ENCODE peak calls at places on chromosome 22, in four cellular contexts. One of them, this sample, is unnamed. For H3K4me1, the result is how much of the 10 kb centered on the place peaks cover.

GRCh38 chr22:20428496-20429253 is 8.9 kb downstream of the SCARF2 start:
- DNase-seq in A549: no peak
- DNase-seq in HCT116: no peak
- DNase-seq in SK-N-SH: no peak
- DNase-seq in this sample: no peak

GRCh38 chr22:27662359-27663030 is 139.1 kb downstream of the MN1 start:
- DNase-seq in A549: no peak
- DNase-seq in HCT116: no peak
- DNase-seq in SK-N-SH: peak
- DNase-seq in this sample: no peak

GRCh38 chr22:20834206-20834605 is 24.4 kb downstream of the PI4KA start:
- DNase-seq in SK-N-SH: peak
- DNase-seq in A549: no peak
- DNase-seq in HCT116: no peak
- DNase-seq in this sample: no peak

GRCh38 chr22:17980638-17981051 is 43.7 kb downstream of the MICAL3 start:
- DNase-seq in SK-N-SH: peak
- DNase-seq in HCT116: no peak
- DNase-seq in A549: no peak
- DNase-seq in this sample: no peak

GRCh38 chr22:42279425-42280020 is 9.1 kb upstream of the TCF20 start:
- DNase-seq in HCT116: no peak
- DNase-seq in A549: no peak
- DNase-seq in SK-N-SH: no peak
- DNase-seq in this sample: no peak

GRCh38 chr22:23184764-23185113 is 4.4 kb downstream of the BCR start:
- DNase-seq in A549: no peak
- DNase-seq in HCT116: no peak
- DNase-seq in SK-N-SH: no peak
- DNase-seq in this sample: no peak

GRCh38 chr22:34622602-34623001 is 443.4 kb upstream of the ISX start:
- DNase-seq in HCT116: no peak
- DNase-seq in A549: no peak
- DNase-seq in SK-N-SH: no peak
- DNase-seq in this sample: no peak

GRCh38 chr22:42754658-42755057 is 34.0 kb upstream of the A4GALT start:
- DNase-seq in HCT116: no peak
- DNase-seq in A549: peak
- DNase-seq in SK-N-SH: no peak
- DNase-seq in this sample: no peak

GRCh38 chr22:29798801-29799200 is 31.6 kb downstream of the UQCR10 start:
- DNase-seq in SK-N-SH: no peak
- DNase-seq in HCT116: no peak
- DNase-seq in A549: no peak
- DNase-seq in this sample: no peak

GRCh38 chr22:41022470-41023298 is 69.7 kb upstream of the EP300 start:
- DNase-seq in A549: peak
- DNase-seq in HCT116: peak
- DNase-seq in SK-N-SH: peak
- DNase-seq in this sample: peak

GRCh38 chr22:39526736-39527171 is 5.8 kb downstream of the RPS19BP1 start:
- DNase-seq in HCT116: no peak
- DNase-seq in A549: no peak
- DNase-seq in SK-N-SH: no peak
- DNase-seq in this sample: no peak

GRCh38 chr22:21632237-21632895 is at the start of gene CCDC116:
- DNase-seq in SK-N-SH: peak
- DNase-seq in HCT116: no peak
- DNase-seq in A549: peak
- DNase-seq in this sample: peak

GRCh38 chr22:30298005-30298701 is 8.8 kb upstream of the CASTOR1 start:
- DNase-seq in SK-N-SH: no peak
- DNase-seq in HCT116: no peak
- DNase-seq in A549: no peak
- DNase-seq in this sample: no peak

GRCh38 chr22:41237036-41237706 is 3.6 kb downstream of the CHADL start:
- DNase-seq in A549: no peak
- DNase-seq in HCT116: no peak
- DNase-seq in SK-N-SH: no peak
- DNase-seq in this sample: peak

GRCh38 chr22:28027453-28028448 is 108.7 kb upstream of the PITPNB start:
- DNase-seq in HCT116: no peak
- DNase-seq in SK-N-SH: peak
- DNase-seq in A549: no peak
- DNase-seq in this sample: no peak

GRCh38 chr22:34975721-34976120 is 90.2 kb upstream of the ISX start:
- DNase-seq in A549: peak
- DNase-seq in SK-N-SH: no peak
- DNase-seq in HCT116: no peak
- DNase-seq in this sample: peak

GRCh38 chr22:48870436-48870835 is 957.2 kb downstream of the BRD1 start:
- DNase-seq in A549: no peak
- DNase-seq in SK-N-SH: no peak
- DNase-seq in HCT116: no peak
- DNase-seq in this sample: no peak

GRCh38 chr22:49368976-49369725 is 458.5 kb downstream of the BRD1 start:
- DNase-seq in HCT116: no peak
- DNase-seq in A549: peak
- DNase-seq in SK-N-SH: peak
- DNase-seq in this sample: no peak

GRCh38 chr22:28454431-28455064 is 225.1 kb downstream of the TTC28 start:
- DNase-seq in A549: no peak
- DNase-seq in SK-N-SH: no peak
- DNase-seq in HCT116: no peak
- DNase-seq in this sample: no peak

GRCh38 chr22:25067851-25068421 is 115.4 kb downstream of the KIAA1671 start:
- DNase-seq in A549: no peak
- DNase-seq in HCT116: no peak
- DNase-seq in SK-N-SH: peak
- DNase-seq in this sample: no peak

GRCh38 chr22:19970479-19971275 is 29.1 kb upstream of the TXNRD2 start:
- DNase-seq in SK-N-SH: peak
- DNase-seq in A549: peak
- DNase-seq in HCT116: no peak
- DNase-seq in this sample: peak

GRCh38 chr22:35910013-35910860 is 118.4 kb downstream of the RBFOX2 start:
- DNase-seq in HCT116: no peak
- DNase-seq in SK-N-SH: no peak
- DNase-seq in A549: no peak
- DNase-seq in this sample: no peak

GRCh38 chr22:41052661-41053490 is 39.5 kb upstream of the EP300 start:
- DNase-seq in A549: no peak
- DNase-seq in SK-N-SH: no peak
- DNase-seq in HCT116: no peak
- DNase-seq in this sample: no peak

GRCh38 chr22:27113211-27114030 is 456.0 kb downstream of the MIAT start:
- DNase-seq in A549: peak
- DNase-seq in SK-N-SH: no peak
- DNase-seq in HCT116: peak
- DNase-seq in this sample: no peak

GRCh38 chr22:28759861-28760560 is 12.5 kb upstream of the CCDC117 start:
- DNase-seq in A549: peak
- DNase-seq in SK-N-SH: no peak
- DNase-seq in HCT116: no peak
- DNase-seq in this sample: peak

GRCh38 chr22:33013531-33014162 is 44.5 kb downstream of the SYN3 start:
- DNase-seq in A549: no peak
- DNase-seq in SK-N-SH: no peak
- DNase-seq in HCT116: no peak
- DNase-seq in this sample: no peak

GRCh38 chr22:41971431-41971830 is 2.2 kb downstream of the SEPTIN3 start:
- DNase-seq in SK-N-SH: no peak
- DNase-seq in HCT116: no peak
- DNase-seq in A549: no peak
- DNase-seq in this sample: no peak

GRCh38 chr22:48750282-48750681 is 1077.4 kb downstream of the BRD1 start:
- DNase-seq in A549: no peak
- DNase-seq in HCT116: no peak
- DNase-seq in SK-N-SH: no peak
- DNase-seq in this sample: no peak

GRCh38 chr22:23072911-23073491 is 2.7 kb downstream of the GNAZ start:
- DNase-seq in A549: no peak
- DNase-seq in SK-N-SH: no peak
- DNase-seq in HCT116: no peak
- DNase-seq in this sample: peak

GRCh38 chr22:49960967-49961600 is 512 bp downstream of the PIM3 start:
- DNase-seq in HCT116: no peak
- DNase-seq in SK-N-SH: peak
- DNase-seq in A549: peak
- DNase-seq in this sample: peak

GRCh38 chr22:33274214-33274828 is 216.1 kb upstream of the SYN3 start:
- DNase-seq in A549: peak
- DNase-seq in HCT116: no peak
- DNase-seq in SK-N-SH: no peak
- DNase-seq in this sample: peak

DNA sequence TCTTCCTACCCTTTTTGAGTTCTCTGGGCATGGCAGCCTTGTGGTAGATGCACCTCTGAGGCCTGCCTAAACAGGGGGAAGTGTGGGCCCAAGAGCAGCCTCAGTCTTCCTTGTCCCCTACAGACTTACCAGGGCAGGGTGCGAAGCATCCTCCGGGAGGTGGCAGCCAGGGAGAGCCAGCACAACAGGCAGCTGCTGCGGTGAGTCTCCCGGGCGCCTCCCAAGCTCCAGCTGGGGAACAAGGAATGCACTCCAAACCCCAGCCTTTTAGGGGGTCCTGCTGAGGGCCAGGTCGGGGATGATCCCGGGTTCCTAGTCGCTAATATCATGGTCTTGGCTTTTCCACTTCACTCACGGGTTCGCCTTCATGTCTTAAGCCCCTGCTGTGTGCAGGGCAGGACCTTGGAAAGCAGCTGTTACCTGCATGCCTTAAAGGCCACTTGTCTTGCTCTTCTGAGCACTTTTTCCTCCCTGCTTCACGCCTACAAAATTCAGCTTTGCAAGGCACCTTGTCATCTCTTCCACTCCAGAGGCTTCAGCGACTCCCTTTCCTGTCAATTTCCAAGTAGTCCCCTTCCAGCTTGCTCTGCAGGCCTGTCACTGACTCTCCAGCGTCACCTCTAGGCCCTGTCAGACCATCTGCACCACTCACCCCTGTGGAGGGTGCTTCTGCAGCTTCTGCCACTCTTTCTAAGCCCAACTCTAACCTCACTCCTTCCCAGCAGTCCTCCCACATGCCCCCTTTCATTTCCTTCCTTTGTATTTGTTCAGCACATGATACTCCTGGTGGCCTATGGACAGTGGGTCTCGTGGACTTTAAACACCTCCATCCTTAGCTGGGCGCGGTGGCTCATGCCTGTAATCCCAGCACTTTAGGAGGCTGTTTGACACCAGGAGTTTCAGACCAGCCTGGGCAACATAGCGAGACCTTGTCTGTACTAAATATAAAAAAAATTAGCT is 57.0 kb downstream of the PISD start:
- DNase-seq in A549: no peak
- DNase-seq in SK-N-SH: no peak
- DNase-seq in HCT116: no peak
- DNase-seq in this sample: no peak
- TF ChIP-seq REST in A549: no peak
- TF ChIP-seq REST in SK-N-SH: peak
- TF ChIP-seq REST in HCT116: no peak
- TF ChIP-seq REST in this sample: no peak

GRCh38 chr22:44613196-44613595 is 88.8 kb upstream of the PRR5 start:
- DNase-seq in HCT116: no peak
- DNase-seq in A549: no peak
- DNase-seq in SK-N-SH: no peak
- DNase-seq in this sample: no peak
- H3K4me1 ChIP-seq in HCT116: under half
- H3K4me1 ChIP-seq in A549: under half
- H3K4me1 ChIP-seq in SK-N-SH: under half
- H3K4me1 ChIP-seq in this sample: under half

GRCh38 chr22:38104084-38104483 is 6.4 kb downstream of the BAIAP2L2 start:
- DNase-seq in SK-N-SH: no peak
- DNase-seq in HCT116: peak
- DNase-seq in A549: peak
- DNase-seq in this sample: peak

GRCh38 chr22:38097058-38097457 is 13.1 kb upstream of the SLC16A8 start:
- DNase-seq in A549: no peak
- DNase-seq in SK-N-SH: no peak
- DNase-seq in HCT116: no peak
- DNase-seq in this sample: peak

GRCh38 chr22:38103641-38104040 is 6.8 kb downstream of the BAIAP2L2 start:
- DNase-seq in A549: no peak
- DNase-seq in SK-N-SH: no peak
- DNase-seq in HCT116: no peak
- DNase-seq in this sample: no peak

GRCh38 chr22:38097557-38098409 is 12.7 kb downstream of the BAIAP2L2 start:
- DNase-seq in SK-N-SH: no peak
- DNase-seq in HCT116: peak
- DNase-seq in A549: no peak
- DNase-seq in this sample: peak

GRCh38 chr22:38098410-38099249 is 11.9 kb downstream of the BAIAP2L2 start:
- DNase-seq in A549: no peak
- DNase-seq in HCT116: no peak
- DNase-seq in SK-N-SH: no peak
- DNase-seq in this sample: no peak
- TF ChIP-seq REST in A549: no peak
- TF ChIP-seq REST in HCT116: no peak
- TF ChIP-seq REST in SK-N-SH: no peak
- TF ChIP-seq REST in this sample: no peak

GRCh38 chr22:46245515-46245914 is 4.6 kb downstream of the CDPF1 start:
- DNase-seq in HCT116: no peak
- DNase-seq in A549: no peak
- DNase-seq in SK-N-SH: peak
- DNase-seq in this sample: no peak

GRCh38 chr22:46246178-46246577 is 3.9 kb downstream of the CDPF1 start:
- DNase-seq in SK-N-SH: no peak
- DNase-seq in HCT116: no peak
- DNase-seq in A549: no peak
- DNase-seq in this sample: no peak

GRCh38 chr22:46247443-46247975 is 2.6 kb downstream of the CDPF1 start:
- DNase-seq in HCT116: no peak
- DNase-seq in SK-N-SH: peak
- DNase-seq in A549: no peak
- DNase-seq in this sample: no peak

GRCh38 chr22:46242023-46242422 is 8.1 kb downstream of the CDPF1 start:
- DNase-seq in HCT116: no peak
- DNase-seq in A549: no peak
- DNase-seq in SK-N-SH: peak
- DNase-seq in this sample: no peak

GRCh38 chr22:46244771-46245170 is 5.3 kb downstream of the CDPF1 start:
- DNase-seq in SK-N-SH: no peak
- DNase-seq in HCT116: no peak
- DNase-seq in A549: no peak
- DNase-seq in this sample: no peak
- H3K4me1 ChIP-seq in SK-N-SH: half or more
- H3K4me1 ChIP-seq in HCT116: under half
- H3K4me1 ChIP-seq in A549: under half
- H3K4me1 ChIP-seq in this sample: under half

This sample was measured in GM23338.